ENCODE peak calls at places on chromosomes 6 and 20, in ten cellular contexts. B, Y, P, G, N, M, H, T, E and V are unnamed samples.

GRCh38 chr6:84077645-84078044 is 44.1 kb downstream of the MRAP2 start:
- DNase-seq in P (no peak), E (no peak), Y (no peak), T (no peak), M (no peak), B (no peak), N (no peak), G (no peak), H (no peak), V (no peak)

GRCh38 chr20:11352041-11352440 is 565.7 kb upstream of the BTBD3 start:
- DNase-seq in Y (no peak), T (no peak), N (no peak), G (no peak), B (no peak), M (no peak), H (no peak), E (no peak), P (no peak), V (no peak)

GRCh38 chr6:159916752-159917151 is 26.0 kb downstream of the MAS1 start:
- DNase-seq in G (no peak), E (no peak), T (no peak), M (no peak), Y (no peak), N (no peak), B (no peak), P (no peak), H (no peak), V (no peak)

GRCh38 chr6:79186564-79186963 is 47.9 kb downstream of the HMGN3 start:
- DNase-seq in B (no peak), N (no peak), G (no peak), P (no peak), H (no peak), M (no peak), E (no peak), Y (no peak), T (no peak), V (no peak)

GRCh38 chr6:100288311-100288710 is 176.4 kb downstream of the SIM1 start:
- DNase-seq in Y (no peak), E (no peak), M (no peak), H (no peak), P (no peak), N (no peak), T (no peak), B (no peak), G (no peak), V (no peak)

GRCh38 chr6:169661357-169661756 is 40.5 kb downstream of the WDR27 start:
- DNase-seq in P (no peak), M (no peak), B (no peak), N (no peak), T (no peak), Y (no peak), H (peak), E (no peak), G (no peak), V (no peak)

GRCh38 chr20:35886537-35886936 is 67.8 kb downstream of the SCAND1 start:
- DNase-seq in E (no peak), H (no peak), G (peak), B (no peak), N (no peak), P (no peak), M (no peak), Y (peak), T (no peak), V (no peak)

GRCh38 chr6:133512410-133513016 is 271.4 kb downstream of the EYA4 start:
- DNase-seq in P (peak), H (no peak), N (no peak), Y (peak), M (no peak), G (peak), B (peak), E (peak), T (no peak), V (no peak)

GRCh38 chr6:45714795-45715507 is 300.7 kb downstream of the CLIC5 start:
- DNase-seq in E (no peak), M (no peak), N (peak), T (peak), Y (peak), B (peak), P (no peak), G (peak), H (no peak), V (peak)

GRCh38 chr20:8608470-8608869 is 460.4 kb upstream of the PLCB4 start:
- DNase-seq in T (no peak), P (no peak), G (no peak), H (no peak), M (no peak), E (no peak), N (no peak), Y (no peak), B (no peak), V (no peak)

GRCh38 chr6:108837236-108837971 is 10.8 kb upstream of the ARMC2 start:
- DNase-seq in N (no peak), E (no peak), H (no peak), T (no peak), G (no peak), B (no peak), P (no peak), M (no peak), Y (no peak), V (no peak)

GRCh38 chr20:36988494-36988966 is 37.0 kb upstream of the SAMHD1 start:
- DNase-seq in E (peak), N (no peak), Y (no peak), P (no peak), G (no peak), B (no peak), M (no peak), T (peak), H (no peak), V (no peak)

GRCh38 chr20:60091284-60091683 is 133.1 kb downstream of the CDH26 start:
- DNase-seq in E (no peak), B (no peak), G (no peak), M (no peak), Y (no peak), P (no peak), H (no peak), N (no peak), T (no peak), V (no peak)

GRCh38 chr6:958531-958930 is 265.6 kb upstream of the EXOC2 start:
- DNase-seq in Y (no peak), B (peak), H (no peak), E (no peak), T (no peak), N (no peak), P (no peak), M (no peak), G (peak), V (no peak)

GRCh38 chr6:113047148-113047547 is 700.0 kb downstream of the RFPL4B start:
- DNase-seq in B (peak), N (no peak), Y (no peak), T (no peak), M (no peak), E (no peak), G (no peak), P (no peak), H (no peak), V (no peak)

GRCh38 chr20:37378785-37379598 is 33.1 kb downstream of the SRC start:
- DNase-seq in T (no peak), Y (no peak), P (peak), G (no peak), N (no peak), H (peak), M (peak), B (peak), E (no peak), V (no peak)

GRCh38 chr6:71194730-71195129 is 93.9 kb upstream of the OGFRL1 start:
- DNase-seq in P (no peak), G (no peak), E (no peak), M (no peak), B (no peak), Y (no peak), N (no peak), T (no peak), H (no peak), V (no peak)

GRCh38 chr6:108559884-108560462 is 744 bp upstream of the FOXO3 start:
- DNase-seq in M (peak), B (peak), H (no peak), E (no peak), Y (peak), P (peak), G (peak), T (peak), N (peak), V (peak)

GRCh38 chr20:20010639-20011500 is 6.3 kb upstream of the NAA20 start:
- DNase-seq in P (no peak), Y (no peak), B (peak), E (no peak), M (no peak), H (no peak), G (no peak), T (no peak), N (no peak), V (no peak)
- H3K27ac ChIP-seq in P (no peak), Y (no peak), B (peak), E (no peak), M (peak), H (peak), G (no peak), T (no peak), N (peak), V (peak)

GRCh38 chr20:53916173-53916512 is 154.3 kb downstream of the BCAS1 start:
- DNase-seq in Y (no peak), E (no peak), G (no peak), H (no peak), N (no peak), T (no peak), B (no peak), M (no peak), P (no peak), V (no peak)
- H3K27ac ChIP-seq in Y (no peak), E (peak), G (no peak), H (peak), N (peak), T (no peak), B (peak), M (peak), P (peak), V (peak)

GRCh38 chr6:5086294-5086890 is 1.3 kb downstream of the PPP1R3G start:
- DNase-seq in B (no peak), M (no peak), T (no peak), P (no peak), H (no peak), Y (no peak), E (no peak), N (no peak), G (no peak), V (no peak)
- H3K27ac ChIP-seq in B (no peak), M (no peak), T (no peak), P (no peak), H (no peak), Y (no peak), E (no peak), N (no peak), G (no peak), V (peak)

DNA sequence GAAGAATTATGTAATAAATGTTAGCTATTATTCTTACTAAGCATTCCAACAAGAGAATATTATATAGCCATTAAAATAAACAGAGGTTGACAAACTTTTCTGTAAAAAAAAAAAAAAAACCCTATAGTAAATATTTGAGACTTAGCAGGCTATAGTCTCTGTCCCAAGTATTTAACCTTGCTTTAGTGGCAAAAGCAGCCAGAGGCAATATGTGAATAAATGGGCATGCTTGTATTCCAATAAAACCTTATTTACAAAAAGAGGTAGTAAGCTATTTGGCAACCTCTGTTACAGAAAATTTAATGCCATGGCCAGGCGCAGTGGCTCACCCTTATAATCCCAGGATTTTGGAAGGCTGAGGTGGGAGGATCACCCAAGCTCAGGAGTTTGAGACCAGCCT is 14.6 kb downstream of the CDK5RAP1 start:
- DNase-seq in T (no peak), B (no peak), G (no peak), P (no peak), M (no peak), N (no peak), E (no peak), Y (no peak), H (no peak), V (no peak)
- H3K27ac ChIP-seq in T (no peak), B (peak), G (no peak), P (no peak), M (no peak), N (no peak), E (peak), Y (no peak), H (no peak), V (no peak)

DNA sequence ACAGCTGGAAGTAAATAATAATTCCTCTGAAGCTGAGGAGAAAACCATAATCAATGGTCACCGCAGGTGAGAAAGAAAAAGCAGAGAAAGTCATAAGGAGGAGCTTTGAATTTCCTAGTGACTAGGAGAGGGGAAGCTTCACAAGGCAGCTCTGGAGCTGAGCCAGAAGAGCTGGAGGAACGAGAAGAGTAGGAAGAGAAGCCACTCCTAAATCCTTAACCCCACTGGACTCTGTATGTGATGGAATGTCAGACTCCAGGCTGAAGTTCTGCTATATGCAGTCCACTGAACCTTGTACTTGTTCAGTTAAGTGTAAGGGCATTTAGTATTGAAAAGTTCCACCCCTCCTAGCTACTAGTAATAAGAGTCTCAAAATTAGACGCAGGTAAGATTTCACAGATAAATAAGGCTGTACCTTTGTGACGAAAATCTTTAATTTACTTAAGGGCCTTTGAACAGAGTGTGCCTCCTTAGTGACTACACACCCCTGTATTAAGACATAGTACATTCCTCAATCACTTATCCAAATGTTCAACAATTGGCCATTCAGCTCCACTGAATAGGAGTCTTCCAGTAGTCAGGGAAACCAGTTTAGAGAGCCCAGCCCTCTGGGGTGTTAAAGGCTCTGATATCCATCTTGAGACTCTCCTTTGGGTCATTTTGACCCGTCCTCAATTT is 71.4 kb upstream of the UFL1 start:
- DNase-seq in G (no peak), H (peak), P (no peak), N (no peak), E (no peak), Y (no peak), M (peak), T (no peak), B (no peak), V (no peak)
- H3K27ac ChIP-seq in G (no peak), H (no peak), P (no peak), N (no peak), E (no peak), Y (no peak), M (no peak), T (no peak), B (no peak), V (peak)